ENCODE peak calls at places on chromosomes 16 and 17, in four cellular contexts. One of them, this sample, is unnamed.

GRCh38 chr17:74484066-74484465 is 17.6 kb downstream of the CD300A start:
- DNase-seq in tibial artery: peak
- DNase-seq in HEK293T: no peak
- DNase-seq in Kasumi-1: no peak
- DNase-seq in this sample: no peak

GRCh38 chr16:88390760-88391496 is 8.2 kb downstream of the ZNF469 start:
- DNase-seq in tibial artery: no peak
- DNase-seq in HEK293T: no peak
- DNase-seq in Kasumi-1: no peak
- DNase-seq in this sample: no peak

GRCh38 chr16:48332978-48333377 is 52.2 kb downstream of the SIAH1 start:
- DNase-seq in tibial artery: no peak
- DNase-seq in HEK293T: no peak
- DNase-seq in Kasumi-1: no peak
- DNase-seq in this sample: no peak

GRCh38 chr16:20348365-20349185 is 3.9 kb downstream of the UMOD start:
- DNase-seq in tibial artery: no peak
- DNase-seq in HEK293T: no peak
- DNase-seq in Kasumi-1: no peak
- DNase-seq in this sample: peak

GRCh38 chr16:27204232-27204915 is 1.0 kb downstream of the KDM8 start:
- DNase-seq in tibial artery: no peak
- DNase-seq in HEK293T: no peak
- DNase-seq in Kasumi-1: no peak
- DNase-seq in this sample: no peak

GRCh38 chr16:67477960-67478554 is 2.9 kb downstream of the ATP6V0D1 start:
- DNase-seq in tibial artery: no peak
- DNase-seq in HEK293T: no peak
- DNase-seq in Kasumi-1: no peak
- DNase-seq in this sample: no peak

GRCh38 chr16:9625122-9625521 is 533.7 kb downstream of the HAPSTR1 start:
- DNase-seq in tibial artery: no peak
- DNase-seq in HEK293T: no peak
- DNase-seq in Kasumi-1: no peak
- DNase-seq in this sample: no peak

GRCh38 chr17:66767164-66767933 is 67.6 kb upstream of the CACNG5 start:
- DNase-seq in tibial artery: no peak
- DNase-seq in HEK293T: no peak
- DNase-seq in Kasumi-1: no peak
- DNase-seq in this sample: no peak

GRCh38 chr17:73228748-73229236 is 32.9 kb downstream of the CPSF4L start:
- DNase-seq in tibial artery: peak
- DNase-seq in HEK293T: peak
- DNase-seq in Kasumi-1: peak
- DNase-seq in this sample: no peak

This sample was measured in retina.